ENCODE peak calls at places on chromosome 19, in nine cellular contexts. R is choroid plexus epithelial cell; X is EH; O is tibial nerve; Z is OCI-LY7; H is non-pigmented ciliary epithelial cell; B is activated naive CD4-positive, alpha-beta T cell; W is Caki2; Q is cardiac fibroblast. L is an unnamed sample.

GRCh38 chr19:17716309-17716929 is 2.9 kb upstream of the MAP1S start:
- DNase-seq in O (no peak), W (no peak), Z (peak), B (no peak), H (no peak), Q (no peak), R (no peak), X (peak), L (no peak)

GRCh38 chr19:2168619-2169424 is 5.1 kb downstream of the DOT1L start:
- DNase-seq in X (peak), H (peak), Z (no peak), O (peak), B (no peak), Q (peak), R (peak), W (peak), L (peak)

GRCh38 chr19:58020129-58020528 is 13.7 kb upstream of the ZSCAN1 start:
- DNase-seq in Z (no peak), B (no peak), O (no peak), R (no peak), H (no peak), W (no peak), Q (no peak), X (no peak), L (no peak)

GRCh38 chr19:13827656-13828055 is 32.4 kb downstream of the ZSWIM4 start:
- DNase-seq in O (no peak), Z (no peak), B (no peak), X (peak), Q (no peak), W (no peak), H (no peak), R (no peak), L (no peak)

GRCh38 chr19:1690570-1691307 is 38.3 kb upstream of the TCF3 start:
- DNase-seq in B (no peak), W (peak), Z (peak), O (no peak), X (peak), H (no peak), R (peak), Q (no peak), L (no peak)

GRCh38 chr19:5974721-5975387 is 3.1 kb downstream of the RANBP3 start:
- DNase-seq in X (no peak), Z (peak), R (peak), H (no peak), Q (no peak), B (no peak), O (no peak), W (no peak), L (no peak)

GRCh38 chr19:36340786-36341386 is 38.1 kb downstream of the ZFP14 start:
- DNase-seq in W (peak), X (no peak), R (no peak), Z (no peak), H (no peak), B (no peak), O (no peak), Q (no peak), L (no peak)

GRCh38 chr19:36331353-36332228 is 47.4 kb downstream of the ZFP14 start:
- DNase-seq in X (peak), B (no peak), W (peak), R (peak), Z (peak), O (peak), H (peak), Q (peak), L (peak)

GRCh38 chr19:49552749-49553148 is 24.9 kb downstream of the RCN3 start:
- DNase-seq in R (no peak), Z (no peak), X (no peak), W (no peak), H (no peak), B (no peak), Q (no peak), O (no peak), L (no peak)

GRCh38 chr19:41904118-41904870 is 21.3 kb downstream of the ARHGEF1 start:
- DNase-seq in X (no peak), B (no peak), Z (no peak), R (no peak), H (no peak), O (no peak), W (no peak), Q (no peak), L (no peak)

GRCh38 chr19:35571406-35571965 is 8.0 kb upstream of the ATP4A start:
- DNase-seq in R (no peak), H (no peak), B (no peak), Q (no peak), W (no peak), X (no peak), O (no peak), Z (no peak), L (no peak)

GRCh38 chr19:43777163-43777700 is 3.5 kb downstream of the KCNN4 start:
- DNase-seq in B (no peak), X (peak), Z (peak), R (peak), H (no peak), W (no peak), Q (peak), O (no peak), L (peak)

GRCh38 chr19:34452671-34453253 is 24.6 kb downstream of the UBA2 start:
- DNase-seq in X (peak), B (no peak), Z (no peak), O (no peak), H (no peak), W (no peak), R (peak), Q (peak), L (no peak)

GRCh38 chr19:17779281-17779930 is 15.5 kb upstream of the B3GNT3 start:
- DNase-seq in B (no peak), R (peak), H (no peak), Z (no peak), Q (peak), X (peak), O (peak), W (peak), L (peak)

GRCh38 chr19:1837625-1838105 is 10.6 kb downstream of the REXO1 start:
- DNase-seq in Q (peak), H (no peak), Z (peak), X (peak), W (no peak), B (peak), R (peak), O (no peak), L (no peak)

GRCh38 chr19:13118424-13119193 is 545 bp downstream of the NACC1 start:
- DNase-seq in X (peak), H (no peak), R (peak), Q (no peak), O (no peak), Z (peak), W (no peak), B (no peak), L (peak)

GRCh38 chr19:28847468-28847867 is 365.5 kb downstream of the UQCRFS1 start:
- DNase-seq in H (no peak), R (peak), Z (no peak), B (no peak), Q (peak), W (peak), O (no peak), X (peak), L (no peak)

GRCh38 chr19:18672606-18673337 is 10.7 kb upstream of the CRTC1 start:
- DNase-seq in Q (peak), X (peak), Z (peak), W (no peak), R (peak), O (no peak), H (no peak), B (no peak), L (peak)

GRCh38 chr19:5805465-5806132 is 732 bp downstream of the NRTN start:
- DNase-seq in H (no peak), X (peak), O (peak), B (peak), R (peak), Z (peak), W (peak), Q (peak), L (no peak)

GRCh38 chr19:35052599-35053190 is 11.2 kb downstream of the HPN start:
- DNase-seq in B (no peak), W (no peak), R (no peak), X (no peak), H (no peak), Z (no peak), O (no peak), Q (no peak), L (no peak)

GRCh38 chr19:13428352-13428751 is 77.9 kb downstream of the CACNA1A start:
- DNase-seq in X (peak), H (no peak), B (no peak), R (peak), W (no peak), Q (peak), Z (peak), O (peak), L (no peak)

GRCh38 chr19:55720801-55721200 is 17.4 kb downstream of the NLRP9 start:
- DNase-seq in X (no peak), R (no peak), W (no peak), Q (no peak), Z (no peak), B (no peak), H (no peak), O (no peak), L (no peak)

GRCh38 chr19:16324384-16325160 is at the start of gene KLF2:
- DNase-seq in H (no peak), R (peak), O (peak), X (peak), Q (peak), Z (peak), B (peak), W (peak), L (peak)

GRCh38 chr19:2877398-2878331 is 10.5 kb downstream of the ZNF556 start:
- DNase-seq in O (no peak), B (no peak), H (no peak), Q (no peak), R (no peak), X (no peak), W (no peak), Z (no peak), L (no peak)

GRCh38 chr19:58328999-58329398 is 2.2 kb downstream of the ZSCAN22 start:
- DNase-seq in W (no peak), O (no peak), B (no peak), H (no peak), R (no peak), Q (no peak), X (no peak), Z (peak), L (no peak)

GRCh38 chr19:963401-964022 is 20.6 kb upstream of the WDR18 start:
- DNase-seq in B (no peak), X (no peak), Z (no peak), Q (no peak), O (no peak), W (no peak), H (no peak), R (no peak), L (no peak)

GRCh38 chr19:39407644-39408391 is 1.2 kb downstream of the ZFP36 start:
- DNase-seq in Q (peak), B (no peak), Z (peak), R (peak), W (no peak), O (no peak), X (peak), H (no peak), L (no peak)

L was measured in astrocyte.